ENCODE peak calls at places on chromosomes 6 and 20, in nine cellular contexts. K is NCI-H460; T is stimulated activated CD4-positive, alpha-beta T cell treated with anti-CD3 and anti-CD28 coated beads, Interleukin-12 subunit alpha, Interleukin-12 subunit beta, amount 100 ng/mL, for 4 hours; Y is EL; X is NCI-H345; N is NCI-H1436 treated with DMSO at 0.1 percent for 48 hours; V is kidney tubule cell; F is activated gamma-delta T cell; S is cerebellar cortex. Q is an unnamed sample.

GRCh38 chr6:11172501-11173337 is 59.7 kb downstream of the NEDD9 start:
- DNase-seq in X (peak), T (peak), Y (peak), K (peak), S (peak), V (peak), N (no peak), F (no peak), Q (peak)

GRCh38 chr6:73655341-73655917 is 1.6 kb upstream of the SLC17A5 start:
- DNase-seq in T (no peak), K (no peak), N (no peak), F (no peak), Y (no peak), S (no peak), V (no peak), X (no peak), Q (no peak)

GRCh38 chr6:163661271-163661671 is 246.8 kb downstream of the QKI start:
- DNase-seq in N (no peak), V (no peak), Y (no peak), X (no peak), S (no peak), K (no peak), F (no peak), T (no peak), Q (no peak)

GRCh38 chr20:48039514-48039913 is 254.2 kb upstream of the SULF2 start:
- DNase-seq in N (no peak), T (no peak), F (no peak), S (no peak), X (no peak), Y (no peak), V (no peak), K (no peak), Q (no peak)

GRCh38 chr6:109073344-109074235 is 21.1 kb downstream of the SESN1 start:
- DNase-seq in Y (peak), X (peak), S (peak), F (no peak), N (peak), V (peak), T (no peak), K (peak), Q (peak)

GRCh38 chr6:2865270-2866182 is 23.9 kb upstream of the SERPINB1 start:
- DNase-seq in Y (no peak), F (no peak), S (no peak), V (peak), T (no peak), K (no peak), N (no peak), X (no peak), Q (no peak)

GRCh38 chr6:105484238-105485161 is 81.6 kb upstream of the PREP start:
- DNase-seq in T (no peak), S (peak), X (peak), F (no peak), N (no peak), V (peak), Y (peak), K (peak), Q (peak)

GRCh38 chr6:142942805-142943227 is 2.2 kb downstream of the HIVEP2 start:
- DNase-seq in F (no peak), T (no peak), K (no peak), S (peak), Y (peak), X (peak), N (no peak), V (peak), Q (no peak)

GRCh38 chr20:58482416-58482815 is 32.8 kb downstream of the APCDD1L start:
- DNase-seq in S (no peak), F (no peak), K (no peak), V (peak), X (no peak), T (no peak), Y (no peak), N (no peak), Q (no peak)

GRCh38 chr20:54017846-54018245 is 52.5 kb downstream of the BCAS1 start:
- DNase-seq in Y (no peak), S (no peak), F (no peak), T (no peak), K (no peak), V (no peak), N (no peak), X (no peak), Q (no peak)

GRCh38 chr20:32574296-32575226 is 10.6 kb downstream of the NOL4L start:
- DNase-seq in F (no peak), X (no peak), T (peak), N (no peak), V (peak), Y (peak), K (peak), S (no peak), Q (peak)

GRCh38 chr6:18667612-18668011 is 280.5 kb downstream of the RNF144B start:
- DNase-seq in S (no peak), N (no peak), Y (no peak), T (no peak), F (no peak), K (no peak), V (no peak), X (no peak), Q (no peak)

GRCh38 chr6:43978473-43979360 is 148.5 kb downstream of the MRPL14 start:
- DNase-seq in N (no peak), V (no peak), X (no peak), F (no peak), K (no peak), T (no peak), Y (peak), S (no peak), Q (no peak)

GRCh38 chr6:32982084-32982701 is 13.8 kb downstream of the BRD2 start:
- DNase-seq in X (peak), K (no peak), Y (peak), N (no peak), T (no peak), F (no peak), V (no peak), S (peak), Q (no peak)

GRCh38 chr6:17881085-17881883 is 106.2 kb downstream of the KIF13A start:
- DNase-seq in T (no peak), K (no peak), X (no peak), F (no peak), Y (no peak), V (no peak), S (no peak), N (no peak), Q (no peak)

GRCh38 chr20:20632644-20633043 is 79.8 kb downstream of the RALGAPA2 start:
- DNase-seq in N (no peak), F (no peak), T (no peak), X (no peak), V (no peak), S (no peak), Y (no peak), K (no peak), Q (no peak)

GRCh38 chr6:75563032-75563431 is 38.6 kb upstream of the SENP6 start:
- DNase-seq in N (no peak), V (peak), Y (peak), T (no peak), F (no peak), X (no peak), S (peak), K (peak), Q (no peak)

GRCh38 chr20:24663496-24663895 is 194.1 kb downstream of the SYNDIG1 start:
- DNase-seq in S (no peak), K (no peak), X (no peak), N (no peak), T (no peak), V (no peak), F (no peak), Y (no peak), Q (no peak)

GRCh38 chr20:4272225-4272624 is 256.9 kb upstream of the RNF24 start:
- DNase-seq in K (no peak), V (no peak), T (no peak), Y (no peak), X (no peak), F (no peak), N (no peak), S (no peak), Q (no peak)

GRCh38 chr6:88238065-88238464 is 71.9 kb upstream of the CNR1 start:
- DNase-seq in F (no peak), N (no peak), K (no peak), T (no peak), X (no peak), S (peak), V (peak), Y (no peak), Q (no peak)

GRCh38 chr6:52647199-52647598 is 23.7 kb upstream of the TMEM14A start:
- DNase-seq in T (no peak), Y (peak), X (no peak), V (peak), K (no peak), F (no peak), N (no peak), S (no peak), Q (no peak)

GRCh38 chr6:45072673-45073072 is 255.5 kb upstream of the RUNX2 start:
- DNase-seq in F (no peak), K (no peak), V (no peak), Y (no peak), S (no peak), T (no peak), X (no peak), N (no peak), Q (no peak)

GRCh38 chr6:21769405-21769851 is 175.9 kb downstream of the SOX4 start:
- DNase-seq in N (no peak), F (no peak), Y (peak), T (no peak), K (no peak), X (no peak), S (no peak), V (peak), Q (no peak)

GRCh38 chr20:53081916-53082863 is 110.0 kb downstream of the TSHZ2 start:
- DNase-seq in S (no peak), F (no peak), V (no peak), T (no peak), K (no peak), N (no peak), Y (no peak), X (no peak), Q (no peak)

GRCh38 chr20:2713285-2713684 is 20.7 kb downstream of the EBF4 start:
- DNase-seq in V (no peak), N (no peak), K (peak), Y (no peak), S (peak), F (no peak), X (no peak), T (no peak), Q (no peak)

GRCh38 chr6:31712296-31712695 is 2.9 kb upstream of the LY6G6D start:
- DNase-seq in X (no peak), K (no peak), Y (no peak), V (no peak), N (no peak), T (no peak), F (no peak), S (no peak), Q (no peak)

GRCh38 chr20:53918949-53919361 is 151.4 kb downstream of the BCAS1 start:
- DNase-seq in S (peak), N (no peak), X (no peak), T (no peak), F (no peak), K (no peak), V (no peak), Y (no peak), Q (no peak)

GRCh38 chr6:51737580-51738360 is 349.6 kb downstream of the PKHD1 start:
- DNase-seq in K (no peak), S (no peak), V (no peak), X (no peak), Y (no peak), T (no peak), N (no peak), F (no peak), Q (no peak)

GRCh38 chr6:87393026-87393622 is 14.6 kb upstream of the CFAP206 start:
- DNase-seq in S (peak), K (peak), N (peak), Y (peak), X (peak), T (peak), V (peak), F (no peak), Q (peak)

GRCh38 chr6:45586216-45587171 is 208.8 kb upstream of the SUPT3H start:
- DNase-seq in T (no peak), X (no peak), N (no peak), S (no peak), F (peak), K (no peak), Y (no peak), V (peak), Q (peak)

GRCh38 chr6:126102358-126102757 is 116.0 kb downstream of the TRMT11 start:
- DNase-seq in V (no peak), T (no peak), X (no peak), S (no peak), F (no peak), Y (no peak), K (no peak), N (no peak), Q (no peak)

GRCh38 chr6:9783567-9783966 is 631.3 kb downstream of the TFAP2A start:
- DNase-seq in Y (no peak), N (no peak), X (no peak), V (no peak), K (no peak), F (no peak), S (no peak), T (no peak), Q (no peak)

GRCh38 chr6:126446187-126446696 is 106.3 kb downstream of the CENPW start:
- DNase-seq in Y (no peak), S (no peak), X (no peak), K (no peak), N (no peak), F (no peak), V (no peak), T (no peak), Q (no peak)

GRCh38 chr6:53793318-53793975 is 1.4 kb upstream of the LRRC1 start:
- DNase-seq in X (peak), K (peak), T (peak), Y (peak), F (no peak), V (peak), N (no peak), S (peak), Q (peak)

GRCh38 chr6:82870582-82871172 is 195.0 kb downstream of the UBE3D start:
- DNase-seq in S (no peak), F (no peak), X (no peak), V (no peak), T (no peak), N (no peak), K (no peak), Y (no peak), Q (no peak)